ENCODE peak calls at places on chromosomes 3 and 15, in four cellular contexts. V is Panc1, H is hepatocyte, L is PC-9. G is an unnamed sample.
A peak's percentile ranks its signal among the peaks of the same experiment; 100 is the strongest.

GRCh38 chr3:117788086-117788485 is 1078.5 kb downstream of the TUSC7 start:
- DNase-seq in V (no peak), H (no peak), L (no peak), G (peak; percentile 55)

GRCh38 chr3:13262493-13263211 is 157.5 kb downstream of the NUP210 start:
- DNase-seq in V (no peak), H (peak; percentile 48), L (no peak), G (peak; percentile 28)

GRCh38 chr3:64932666-64933342 is 245.0 kb upstream of the ADAMTS9 start:
- DNase-seq in V (no peak), H (peak; percentile 72), L (no peak), G (no peak)

GRCh38 chr15:40259021-40259420 is 20.2 kb downstream of the PAK6 start:
- DNase-seq in V (no peak), H (no peak), L (no peak), G (no peak)

GRCh38 chr3:37032961-37033360 is 39.6 kb downstream of the MLH1 start:
- DNase-seq in V (no peak), H (no peak), L (no peak), G (peak; percentile 66)

GRCh38 chr15:63362196-63362595 is 19.4 kb downstream of the CA12 start:
- DNase-seq in V (no peak), H (no peak), L (no peak), G (peak; percentile 44)

GRCh38 chr3:12421132-12421531 is 63.1 kb upstream of the TSEN2 start:
- DNase-seq in V (no peak), H (no peak), L (no peak), G (no peak)

GRCh38 chr3:108100906-108101305 is 10.1 kb upstream of the CD47 start:
- DNase-seq in V (no peak), H (no peak), L (no peak), G (no peak)

GRCh38 chr15:100833432-100834389 is 45.9 kb upstream of the ALDH1A3 start:
- DNase-seq in V (no peak), H (no peak), L (no peak), G (no peak)

GRCh38 chr3:25493246-25493645 is 65.2 kb downstream of the RARB start:
- DNase-seq in V (no peak), H (no peak), L (no peak), G (no peak)

GRCh38 chr15:67149859-67150824 is 84.7 kb downstream of the SMAD3 start:
- DNase-seq in V (peak; percentile 98), H (peak; percentile 87), L (peak; percentile 90), G (peak; percentile 91)

GRCh38 chr3:112303811-112304325 is 9.9 kb upstream of the SLC9C1 start:
- DNase-seq in V (no peak), H (peak; percentile 33), L (no peak), G (peak; percentile 44)

GRCh38 chr15:22956980-22957264 is 23.2 kb downstream of the CYFIP1 start:
- DNase-seq in V (no peak), H (no peak), L (no peak), G (peak; percentile 73)

GRCh38 chr3:167575000-167575399 is 78.7 kb downstream of the WDR49 start:
- DNase-seq in V (no peak), H (no peak), L (no peak), G (no peak)

GRCh38 chr3:140375002-140375401 is 302.9 kb upstream of the TRIM42 start:
- DNase-seq in V (no peak), H (no peak), L (no peak), G (no peak)

GRCh38 chr15:87634361-87634760 is 622.2 kb downstream of the NTRK3 start:
- DNase-seq in V (no peak), H (no peak), L (no peak), G (no peak)

GRCh38 chr15:57288926-57289650 is 87.2 kb upstream of the CGNL1 start:
- DNase-seq in V (no peak), H (no peak), L (no peak), G (no peak)

GRCh38 chr15:96332854-96333193 is 2.3 kb downstream of the NR2F2 start:
- DNase-seq in V (no peak), H (no peak), L (no peak), G (no peak)

GRCh38 chr15:40038267-40038653 is 721 bp downstream of the SRP14 start:
- DNase-seq in V (no peak), H (no peak), L (no peak), G (no peak)

GRCh38 chr3:150252462-150252861 is 155.6 kb upstream of the TSC22D2 start:
- DNase-seq in V (no peak), H (no peak), L (no peak), G (no peak)

GRCh38 chr3:126456211-126456610 is 19.5 kb downstream of the ZXDC start:
- DNase-seq in V (no peak), H (no peak), L (no peak), G (no peak)

GRCh38 chr3:190983875-190984274 is 121.4 kb upstream of the GMNC start:
- DNase-seq in V (no peak), H (no peak), L (no peak), G (no peak)

GRCh38 chr15:76312540-76313174 is 1.4 kb upstream of the ETFA start:
- DNase-seq in V (peak; percentile 92), H (no peak), L (peak; percentile 60), G (no peak)

GRCh38 chr15:80890341-80890972 is 99.2 kb downstream of the MESD start:
- DNase-seq in V (no peak), H (no peak), L (no peak), G (no peak)

GRCh38 chr3:122577409-122578028 is at the start of gene PARP15:
- DNase-seq in V (no peak), H (no peak), L (no peak), G (peak; percentile 46)
- H3K4me1 ChIP-seq in V (peaks cover 3% of the 10 kb centered on the region), H (no peaks in the 10 kb centered on the region), L (peaks cover 13% of the 10 kb centered on the region), G (no peaks in the 10 kb centered on the region)

DNA sequence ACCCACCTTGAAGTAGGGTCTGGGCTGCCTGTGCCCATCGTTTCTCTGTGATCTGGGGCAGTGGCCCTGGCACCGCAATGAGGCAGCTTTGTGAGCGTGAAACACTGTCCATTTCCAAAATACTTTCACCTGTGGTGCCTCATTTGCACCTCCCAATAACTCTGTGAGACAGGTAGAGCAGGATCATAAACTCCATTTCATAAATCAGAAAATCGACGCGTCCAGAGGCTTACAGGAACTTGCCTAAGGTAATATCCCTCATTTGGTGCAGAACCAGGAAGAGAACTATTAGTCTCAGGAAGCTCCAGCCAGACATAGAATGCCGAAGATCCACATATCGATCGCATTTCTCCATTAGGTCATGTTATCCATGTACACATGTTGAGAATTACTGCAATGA is 38.2 kb upstream of the SEMA4B start:
- DNase-seq in V (no peak), H (no peak), L (no peak), G (no peak)
- H3K4me1 ChIP-seq in V (peaks cover 85% of the 10 kb centered on the region), H (peaks cover 20% of the 10 kb centered on the region), L (peaks cover 92% of the 10 kb centered on the region), G (no peaks in the 10 kb centered on the region)

GRCh38 chr3:159734681-159735080 is 254.0 kb upstream of the IL12A start:
- DNase-seq in V (no peak), H (no peak), L (no peak), G (no peak)

GRCh38 chr3:159733194-159733860 is 255.3 kb upstream of the IL12A start:
- DNase-seq in V (no peak), H (no peak), L (no peak), G (no peak)

GRCh38 chr3:159727506-159727905 is 261.1 kb upstream of the IL12A start:
- DNase-seq in V (no peak), H (no peak), L (no peak), G (no peak)

GRCh38 chr3:159732172-159733111 is 256.2 kb upstream of the IL12A start:
- DNase-seq in V (no peak), H (peak; percentile 15), L (peak; percentile 69), G (no peak)

DNA sequence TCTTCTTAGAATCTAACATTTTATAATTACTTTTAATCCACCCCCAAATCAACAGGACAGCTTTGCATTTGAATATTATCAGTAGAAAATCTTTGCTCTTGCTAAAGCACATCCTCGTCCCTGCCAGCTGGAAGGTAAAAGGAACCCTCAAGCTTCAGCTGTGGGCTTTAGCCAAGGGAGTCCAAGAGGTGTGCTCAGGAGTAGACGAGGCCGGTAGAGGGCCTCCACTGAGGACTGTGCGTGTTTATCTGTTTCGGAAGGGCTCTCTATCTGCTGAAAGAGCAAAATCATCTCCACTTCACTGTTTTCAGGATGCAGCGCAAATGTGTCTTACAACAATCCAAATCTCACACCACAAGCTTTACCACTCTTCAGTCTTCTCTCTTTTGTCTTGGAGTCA is 257.4 kb upstream of the IL12A start:
- DNase-seq in V (no peak), H (no peak), L (no peak), G (no peak)
- H3K4me1 ChIP-seq in V (peaks cover 23% of the 10 kb centered on the region), H (peaks cover 14% of the 10 kb centered on the region), L (peaks cover 34% of the 10 kb centered on the region), G (no peaks in the 10 kb centered on the region)

GRCh38 chr15:72222433-72222832 is 8.6 kb downstream of the PKM start:
- DNase-seq in V (no peak), H (no peak), L (peak; percentile 65), G (peak; percentile 76)

GRCh38 chr15:72220678-72221077 is 10.3 kb downstream of the PKM start:
- DNase-seq in V (no peak), H (no peak), L (no peak), G (no peak)

GRCh38 chr15:72216079-72216478 is 14.9 kb downstream of the PKM start:
- DNase-seq in V (no peak), H (no peak), L (no peak), G (no peak)

DNA sequence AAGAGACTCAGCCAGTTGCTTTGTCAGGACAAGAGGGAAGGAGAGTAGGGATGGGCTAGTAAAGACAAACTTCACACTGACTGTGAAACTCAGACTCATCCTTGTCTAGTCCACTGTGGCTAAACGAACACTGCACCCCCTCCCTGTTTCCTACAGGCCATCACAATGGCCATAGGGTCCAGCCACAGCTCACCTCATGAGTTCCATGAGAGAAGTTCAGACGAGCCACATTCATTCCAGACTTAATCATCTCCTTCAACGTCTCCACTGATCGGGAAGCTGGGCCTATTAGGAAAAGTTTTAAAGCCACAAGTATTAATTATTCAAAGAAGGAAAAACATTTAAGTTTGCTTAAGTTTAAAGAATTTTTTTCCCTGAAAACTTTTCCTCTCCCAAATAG is 13.8 kb downstream of the PKM start:
- DNase-seq in V (no peak), H (no peak), L (no peak), G (no peak)
- H3K4me1 ChIP-seq in V (peaks cover 12% of the 10 kb centered on the region), H (peaks cover 22% of the 10 kb centered on the region), L (peaks cover under 1% of the 10 kb centered on the region), G (no peaks in the 10 kb centered on the region)

GRCh38 chr3:49671291-49672288 is 2.6 kb upstream of the APEH start:
- DNase-seq in V (peak; percentile 45), H (peak; percentile 85), L (peak; percentile 75), G (peak; percentile 64)

GRCh38 chr3:49673131-49673714 is 928 bp upstream of the APEH start:
- DNase-seq in V (no peak), H (peak; percentile 39), L (peak; percentile 59), G (no peak)

GRCh38 chr3:49675912-49676311 is 1.8 kb downstream of the APEH start:
- DNase-seq in V (no peak), H (no peak), L (no peak), G (no peak)

GRCh38 chr3:49673715-49674490 is at the start of gene APEH:
- DNase-seq in V (peak; percentile 67), H (peak; percentile 99), L (peak; percentile 99), G (peak; percentile 98)

GRCh38 chr3:49674491-49674983 is 386 bp downstream of the APEH start:
- DNase-seq in V (no peak), H (peak; percentile 50), L (no peak), G (peak; percentile 64)
- H3K4me1 ChIP-seq in V (peaks cover 4% of the 10 kb centered on the region), H (peaks cover 14% of the 10 kb centered on the region), L (peaks cover 14% of the 10 kb centered on the region), G (no peaks in the 10 kb centered on the region)

GRCh38 chr15:70323111-70323851 is 225.6 kb upstream of the TLE3 start:
- DNase-seq in V (no peak), H (peak; percentile 54), L (no peak), G (peak; percentile 78)
- H3K4me1 ChIP-seq in V (peaks cover 23% of the 10 kb centered on the region), H (peaks cover 60% of the 10 kb centered on the region), L (peaks cover 68% of the 10 kb centered on the region), G (no peaks in the 10 kb centered on the region)

G was measured in aorta.